ENCODE peak calls at places on chromosomes 6 and 20, in six cellular contexts. One of them, this sample, is unnamed.

GRCh38 chr6:27078734-27079357 is 168.7 kb upstream of the PRSS16 start:
- DNase-seq in GM23248: peak; percentile 80
- DNase-seq in heart right ventricle: peak; percentile 25
- DNase-seq in A549: peak; percentile 57
- DNase-seq in cardiac muscle cell: peak; percentile 68
- DNase-seq in heart left ventricle: no peak
- DNase-seq in this sample: no peak

GRCh38 chr6:3946779-3947178 is 97.6 kb downstream of the FAM50B start:
- DNase-seq in GM23248: peak; percentile 75
- DNase-seq in heart right ventricle: no peak
- DNase-seq in A549: no peak
- DNase-seq in cardiac muscle cell: no peak
- DNase-seq in heart left ventricle: no peak
- DNase-seq in this sample: no peak

GRCh38 chr6:137843206-137843605 is 23.9 kb upstream of the TNFAIP3 start:
- DNase-seq in GM23248: no peak
- DNase-seq in heart right ventricle: no peak
- DNase-seq in A549: no peak
- DNase-seq in cardiac muscle cell: no peak
- DNase-seq in heart left ventricle: no peak
- DNase-seq in this sample: no peak

GRCh38 chr20:38426006-38426405 is 9.1 kb downstream of the SNHG17 start:
- DNase-seq in GM23248: peak; percentile 98
- DNase-seq in heart right ventricle: no peak
- DNase-seq in A549: peak; percentile 37
- DNase-seq in cardiac muscle cell: no peak
- DNase-seq in heart left ventricle: no peak
- DNase-seq in this sample: peak; percentile 37

GRCh38 chr20:62358728-62359490 is 8.2 kb downstream of the LAMA5 start:
- DNase-seq in GM23248: no peak
- DNase-seq in heart right ventricle: no peak
- DNase-seq in A549: no peak
- DNase-seq in cardiac muscle cell: no peak
- DNase-seq in heart left ventricle: no peak
- DNase-seq in this sample: no peak

GRCh38 chr6:89048985-89049384 is 31.6 kb upstream of the PNRC1 start:
- DNase-seq in GM23248: peak; percentile 65
- DNase-seq in heart right ventricle: no peak
- DNase-seq in A549: peak; percentile 72
- DNase-seq in cardiac muscle cell: no peak
- DNase-seq in heart left ventricle: no peak
- DNase-seq in this sample: no peak

GRCh38 chr6:92589970-92590369 is 829.4 kb downstream of the EPHA7 start:
- DNase-seq in GM23248: no peak
- DNase-seq in heart right ventricle: no peak
- DNase-seq in A549: no peak
- DNase-seq in cardiac muscle cell: no peak
- DNase-seq in heart left ventricle: no peak
- DNase-seq in this sample: no peak

GRCh38 chr6:44931385-44931784 is 396.7 kb upstream of the RUNX2 start:
- DNase-seq in GM23248: no peak
- DNase-seq in heart right ventricle: no peak
- DNase-seq in A549: no peak
- DNase-seq in cardiac muscle cell: no peak
- DNase-seq in heart left ventricle: no peak
- DNase-seq in this sample: no peak

GRCh38 chr6:100785982-100786381 is 95.1 kb downstream of the ASCC3 start:
- DNase-seq in GM23248: no peak
- DNase-seq in heart right ventricle: no peak
- DNase-seq in A549: no peak
- DNase-seq in cardiac muscle cell: no peak
- DNase-seq in heart left ventricle: no peak
- DNase-seq in this sample: no peak

GRCh38 chr6:143451531-143451930 is 926 bp downstream of the PEX3 start:
- DNase-seq in GM23248: peak; percentile 46
- DNase-seq in heart right ventricle: no peak
- DNase-seq in A549: no peak
- DNase-seq in cardiac muscle cell: no peak
- DNase-seq in heart left ventricle: no peak
- DNase-seq in this sample: no peak

GRCh38 chr6:154895841-154896240 is 99.3 kb upstream of the TIAM2 start:
- DNase-seq in GM23248: no peak
- DNase-seq in heart right ventricle: no peak
- DNase-seq in A549: no peak
- DNase-seq in cardiac muscle cell: no peak
- DNase-seq in heart left ventricle: no peak
- DNase-seq in this sample: no peak

GRCh38 chr6:71410164-71410566 is 121.6 kb downstream of the OGFRL1 start:
- DNase-seq in GM23248: no peak
- DNase-seq in heart right ventricle: no peak
- DNase-seq in A549: peak; percentile 46
- DNase-seq in cardiac muscle cell: no peak
- DNase-seq in heart left ventricle: no peak
- DNase-seq in this sample: no peak

GRCh38 chr6:2855061-2855519 is 13.4 kb upstream of the SERPINB1 start:
- DNase-seq in GM23248: no peak
- DNase-seq in heart right ventricle: no peak
- DNase-seq in A549: no peak
- DNase-seq in cardiac muscle cell: no peak
- DNase-seq in heart left ventricle: peak; percentile 48
- DNase-seq in this sample: no peak

GRCh38 chr6:137145421-137145820 is 28.0 kb downstream of the IL22RA2 start:
- DNase-seq in GM23248: peak; percentile 54
- DNase-seq in heart right ventricle: no peak
- DNase-seq in A549: no peak
- DNase-seq in cardiac muscle cell: no peak
- DNase-seq in heart left ventricle: no peak
- DNase-seq in this sample: no peak

GRCh38 chr6:167501831-167502385 is 177.0 kb downstream of the TTLL2 start:
- DNase-seq in GM23248: no peak
- DNase-seq in heart right ventricle: no peak
- DNase-seq in A549: peak; percentile 55
- DNase-seq in cardiac muscle cell: peak; percentile 51
- DNase-seq in heart left ventricle: peak; percentile 16
- DNase-seq in this sample: peak; percentile 19

GRCh38 chr6:131960371-131961133 is 9.4 kb upstream of the CCN2 start:
- DNase-seq in GM23248: peak; percentile 56
- DNase-seq in heart right ventricle: no peak
- DNase-seq in A549: no peak
- DNase-seq in cardiac muscle cell: no peak
- DNase-seq in heart left ventricle: no peak
- DNase-seq in this sample: no peak

GRCh38 chr6:23111984-23112383 is 542.6 kb downstream of the HDGFL1 start:
- DNase-seq in GM23248: peak; percentile 69
- DNase-seq in heart right ventricle: no peak
- DNase-seq in A549: no peak
- DNase-seq in cardiac muscle cell: no peak
- DNase-seq in heart left ventricle: no peak
- DNase-seq in this sample: no peak

GRCh38 chr6:145544031-145544430 is 191.3 kb downstream of the EPM2A start:
- DNase-seq in GM23248: peak; percentile 74
- DNase-seq in heart right ventricle: no peak
- DNase-seq in A549: peak; percentile 33
- DNase-seq in cardiac muscle cell: no peak
- DNase-seq in heart left ventricle: no peak
- DNase-seq in this sample: no peak

GRCh38 chr6:8195040-8195713 is 92.8 kb upstream of the EEF1E1 start:
- DNase-seq in GM23248: peak; percentile 17
- DNase-seq in heart right ventricle: no peak
- DNase-seq in A549: peak; percentile 9
- DNase-seq in cardiac muscle cell: peak; percentile 18
- DNase-seq in heart left ventricle: no peak
- DNase-seq in this sample: no peak

GRCh38 chr6:1395496-1395895 is 6.1 kb downstream of the FOXF2 start:
- DNase-seq in GM23248: no peak
- DNase-seq in heart right ventricle: no peak
- DNase-seq in A549: no peak
- DNase-seq in cardiac muscle cell: no peak
- DNase-seq in heart left ventricle: peak; percentile 7
- DNase-seq in this sample: no peak

GRCh38 chr6:151649835-151650234 is 156.0 kb downstream of the CCDC170 start:
- DNase-seq in GM23248: no peak
- DNase-seq in heart right ventricle: no peak
- DNase-seq in A549: no peak
- DNase-seq in cardiac muscle cell: no peak
- DNase-seq in heart left ventricle: no peak
- DNase-seq in this sample: no peak

GRCh38 chr6:122753688-122754056 is 25.8 kb upstream of the FABP7 start:
- DNase-seq in GM23248: no peak
- DNase-seq in heart right ventricle: no peak
- DNase-seq in A549: no peak
- DNase-seq in cardiac muscle cell: no peak
- DNase-seq in heart left ventricle: no peak
- DNase-seq in this sample: no peak

GRCh38 chr20:35111141-35111888 is 18.7 kb upstream of the TRPC4AP start:
- DNase-seq in GM23248: peak; percentile 96
- DNase-seq in heart right ventricle: no peak
- DNase-seq in A549: no peak
- DNase-seq in cardiac muscle cell: no peak
- DNase-seq in heart left ventricle: no peak
- DNase-seq in this sample: no peak

GRCh38 chr6:152368761-152369624 is 268.2 kb downstream of the SYNE1 start:
- DNase-seq in GM23248: no peak
- DNase-seq in heart right ventricle: peak; percentile 59
- DNase-seq in A549: no peak
- DNase-seq in cardiac muscle cell: no peak
- DNase-seq in heart left ventricle: no peak
- DNase-seq in this sample: no peak

GRCh38 chr20:35329435-35330139 is 37.4 kb upstream of the FAM83C start:
- DNase-seq in GM23248: peak; percentile 51
- DNase-seq in heart right ventricle: no peak
- DNase-seq in A549: peak; percentile 72
- DNase-seq in cardiac muscle cell: peak; percentile 48
- DNase-seq in heart left ventricle: no peak
- DNase-seq in this sample: no peak

GRCh38 chr6:44926556-44926955 is 401.6 kb upstream of the RUNX2 start:
- DNase-seq in GM23248: peak; percentile 34
- DNase-seq in heart right ventricle: no peak
- DNase-seq in A549: no peak
- DNase-seq in cardiac muscle cell: no peak
- DNase-seq in heart left ventricle: no peak
- DNase-seq in this sample: no peak

GRCh38 chr6:15462717-15463525 is 199.9 kb downstream of the DTNBP1 start:
- DNase-seq in GM23248: peak; percentile 30
- DNase-seq in heart right ventricle: no peak
- DNase-seq in A549: no peak
- DNase-seq in cardiac muscle cell: no peak
- DNase-seq in heart left ventricle: no peak
- DNase-seq in this sample: no peak

GRCh38 chr6:743320-744096 is 50.6 kb upstream of the EXOC2 start:
- DNase-seq in GM23248: no peak
- DNase-seq in heart right ventricle: no peak
- DNase-seq in A549: no peak
- DNase-seq in cardiac muscle cell: no peak
- DNase-seq in heart left ventricle: no peak
- DNase-seq in this sample: no peak

GRCh38 chr6:156437084-156437879 is 339.9 kb upstream of the ARID1B start:
- DNase-seq in GM23248: no peak
- DNase-seq in heart right ventricle: no peak
- DNase-seq in A549: no peak
- DNase-seq in cardiac muscle cell: no peak
- DNase-seq in heart left ventricle: no peak
- DNase-seq in this sample: no peak

GRCh38 chr6:168514216-168514615 is 73.2 kb downstream of the SMOC2 start:
- DNase-seq in GM23248: no peak
- DNase-seq in heart right ventricle: peak; percentile 85
- DNase-seq in A549: no peak
- DNase-seq in cardiac muscle cell: peak; percentile 23
- DNase-seq in heart left ventricle: peak; percentile 78
- DNase-seq in this sample: no peak

GRCh38 chr6:157403011-157403683 is 22.2 kb downstream of the ZDHHC14 start:
- DNase-seq in GM23248: no peak
- DNase-seq in heart right ventricle: no peak
- DNase-seq in A549: no peak
- DNase-seq in cardiac muscle cell: no peak
- DNase-seq in heart left ventricle: no peak
- DNase-seq in this sample: no peak

GRCh38 chr6:32152414-32153251 is 894 bp upstream of the PRRT1 start:
- DNase-seq in GM23248: peak; percentile 77
- DNase-seq in heart right ventricle: no peak
- DNase-seq in A549: no peak
- DNase-seq in cardiac muscle cell: peak; percentile 47
- DNase-seq in heart left ventricle: no peak
- DNase-seq in this sample: no peak

GRCh38 chr20:52180167-52180840 is 11.3 kb downstream of the ZFP64 start:
- DNase-seq in GM23248: no peak
- DNase-seq in heart right ventricle: no peak
- DNase-seq in A549: no peak
- DNase-seq in cardiac muscle cell: no peak
- DNase-seq in heart left ventricle: no peak
- DNase-seq in this sample: no peak

GRCh38 chr6:11368264-11368663 is 135.8 kb upstream of the NEDD9 start:
- DNase-seq in GM23248: no peak
- DNase-seq in heart right ventricle: no peak
- DNase-seq in A549: no peak
- DNase-seq in cardiac muscle cell: no peak
- DNase-seq in heart left ventricle: no peak
- DNase-seq in this sample: no peak
- H3K27ac ChIP-seq in GM23248: no peak overlapping the region
- H3K27ac ChIP-seq in heart right ventricle: peak overlapping the region; percentile 91
- H3K27ac ChIP-seq in A549: peak overlapping the region; percentile 77
- H3K27ac ChIP-seq in cardiac muscle cell: no peak overlapping the region
- H3K27ac ChIP-seq in heart left ventricle: peak overlapping the region; percentile 84
- H3K27ac ChIP-seq in this sample: no peak overlapping the region

GRCh38 chr20:2692036-2692885 is at the start of gene EBF4:
- DNase-seq in GM23248: peak; percentile 13
- DNase-seq in heart right ventricle: peak; percentile 44
- DNase-seq in A549: peak; percentile 26
- DNase-seq in cardiac muscle cell: peak; percentile 73
- DNase-seq in heart left ventricle: peak; percentile 74
- DNase-seq in this sample: no peak
- H3K27ac ChIP-seq in GM23248: no peak within 1 kb of the TSS
- H3K27ac ChIP-seq in heart right ventricle: peak within 1 kb of the TSS; percentile 80
- H3K27ac ChIP-seq in A549: peak within 1 kb of the TSS; percentile 23
- H3K27ac ChIP-seq in cardiac muscle cell: no peak within 1 kb of the TSS
- H3K27ac ChIP-seq in heart left ventricle: peak within 1 kb of the TSS; percentile 83
- H3K27ac ChIP-seq in this sample: peak within 1 kb of the TSS; percentile 62

DNA sequence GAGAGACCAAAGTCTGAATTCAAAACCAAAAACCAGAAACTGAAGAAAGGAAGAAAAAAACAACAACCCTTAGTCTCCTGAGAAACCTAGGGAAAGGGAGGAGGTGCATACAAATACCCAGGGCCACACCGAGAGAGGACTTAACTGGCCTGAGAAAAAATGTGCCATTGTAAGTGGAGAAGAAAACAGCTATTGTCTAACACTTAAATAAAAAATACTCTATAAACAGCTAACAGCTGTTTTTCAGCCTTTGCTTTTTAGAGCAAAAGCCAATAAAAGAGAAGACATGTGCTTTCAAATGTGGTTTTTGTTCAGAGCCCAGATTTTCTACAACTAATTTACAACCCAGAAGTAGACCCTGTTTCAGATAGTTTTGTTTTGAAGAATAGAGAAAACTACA is 56.0 kb upstream of the SLC22A16 start:
- DNase-seq in GM23248: no peak
- DNase-seq in heart right ventricle: no peak
- DNase-seq in A549: no peak
- DNase-seq in cardiac muscle cell: no peak
- DNase-seq in heart left ventricle: no peak
- DNase-seq in this sample: no peak
- H3K27ac ChIP-seq in GM23248: no peak overlapping the region
- H3K27ac ChIP-seq in heart right ventricle: no peak overlapping the region
- H3K27ac ChIP-seq in A549: no peak overlapping the region
- H3K27ac ChIP-seq in cardiac muscle cell: no peak overlapping the region
- H3K27ac ChIP-seq in heart left ventricle: no peak overlapping the region
- H3K27ac ChIP-seq in this sample: peak overlapping the region; percentile 84

GRCh38 chr6:160142115-160142715 is 20.6 kb downstream of the SLC22A1 start:
- DNase-seq in GM23248: no peak
- DNase-seq in heart right ventricle: no peak
- DNase-seq in A549: no peak
- DNase-seq in cardiac muscle cell: no peak
- DNase-seq in heart left ventricle: no peak
- DNase-seq in this sample: no peak
- H3K27ac ChIP-seq in GM23248: no peak overlapping the region
- H3K27ac ChIP-seq in heart right ventricle: no peak overlapping the region
- H3K27ac ChIP-seq in A549: peak overlapping the region; percentile 75
- H3K27ac ChIP-seq in cardiac muscle cell: no peak overlapping the region
- H3K27ac ChIP-seq in heart left ventricle: no peak overlapping the region
- H3K27ac ChIP-seq in this sample: no peak overlapping the region

This sample was measured in caudate nucleus.